ENCODE peak calls at places on chromosomes 12 and 14, in six cellular contexts. M is sigmoid colon, C is heart right ventricle, W is cardiac muscle cell, R is H1, Y is cardiac fibroblast. Z is an unnamed sample.

GRCh38 chr12:76628745-76629144 is 69.2 kb upstream of the OSBPL8 start:
- DNase-seq in Y (peak), W (no peak), C (no peak), R (no peak), M (no peak), Z (no peak)

GRCh38 chr12:16347391-16348298 is at the start of gene MGST1:
- DNase-seq in W (peak), C (peak), Y (peak), R (peak), M (peak), Z (peak)

GRCh38 chr14:95727084-95727700 is 13.3 kb upstream of the TCL1A start:
- DNase-seq in W (no peak), Y (no peak), C (no peak), R (peak), M (no peak), Z (no peak)

GRCh38 chr12:67572492-67572891 is 76.1 kb upstream of the DYRK2 start:
- DNase-seq in M (no peak), C (no peak), Y (no peak), W (no peak), R (no peak), Z (no peak)

GRCh38 chr12:29702972-29703371 is 80.8 kb downstream of the TMTC1 start:
- DNase-seq in R (no peak), Y (no peak), C (no peak), W (no peak), M (no peak), Z (no peak)

GRCh38 chr14:77965919-77966435 is 166.1 kb downstream of the ADCK1 start:
- DNase-seq in W (peak), R (peak), M (no peak), Y (peak), C (no peak), Z (peak)

GRCh38 chr12:14284189-14284722 is 81.2 kb upstream of the ATF7IP start:
- DNase-seq in R (no peak), M (peak), W (peak), C (peak), Y (no peak), Z (peak)

GRCh38 chr12:56486694-56487093 is 1.3 kb downstream of the GLS2 start:
- DNase-seq in Y (no peak), R (no peak), W (no peak), M (no peak), C (no peak), Z (no peak)

GRCh38 chr14:36879558-36879957 is 217.9 kb downstream of the PAX9 start:
- DNase-seq in M (no peak), R (no peak), Y (no peak), C (no peak), W (no peak), Z (no peak)

GRCh38 chr14:21049263-21049662 is 7.1 kb downstream of the RNASE7 start:
- DNase-seq in R (no peak), M (no peak), Y (peak), C (no peak), W (no peak), Z (peak)

GRCh38 chr14:35910191-35910590 is 84.1 kb downstream of the BRMS1L start:
- DNase-seq in W (no peak), M (no peak), R (no peak), Y (no peak), C (no peak), Z (no peak)

GRCh38 chr12:123533672-123534643 is at the start of gene RILPL1:
- DNase-seq in Y (peak), W (peak), R (peak), M (peak), C (peak), Z (peak)
- TF ChIP-seq CTCF in Y (peak), W (peak), R (peak), M (peak), C (no peak), Z (peak)

DNA sequence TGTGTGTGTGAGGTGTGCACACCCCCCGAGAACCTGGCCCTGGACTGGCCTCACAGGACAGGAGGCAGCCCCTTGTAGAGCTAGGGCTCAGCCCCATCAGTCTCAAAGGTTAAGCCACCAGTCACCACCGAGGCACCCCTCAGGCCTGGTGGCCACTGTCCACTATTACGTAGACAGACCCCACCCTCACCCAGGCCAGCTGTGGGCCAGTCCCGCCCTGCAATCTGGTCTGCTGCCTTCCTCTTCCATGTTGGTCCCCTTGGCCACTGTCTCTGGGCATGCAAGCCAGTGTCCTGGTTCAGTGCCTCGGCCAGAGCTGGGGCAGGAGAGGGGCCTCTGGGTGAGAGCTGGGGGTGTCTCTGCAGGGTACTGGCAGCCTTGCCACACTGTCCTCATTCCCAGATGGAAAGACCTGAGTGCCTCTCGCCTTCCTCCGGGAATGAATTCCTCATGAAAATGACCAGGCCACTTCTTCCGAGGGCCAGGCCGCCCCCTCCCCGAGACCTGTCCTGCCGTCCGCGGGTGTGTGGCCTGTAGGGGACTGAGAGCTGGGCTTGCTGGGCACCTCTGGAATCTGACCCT is 897 bp upstream of the TEX22 start:
- DNase-seq in W (no peak), R (no peak), M (no peak), Y (no peak), C (no peak), Z (no peak)
- H3K4me3 ChIP-seq in W (no peak), R (peak), M (peak), Y (peak), C (no peak), Z (peak)

DNA sequence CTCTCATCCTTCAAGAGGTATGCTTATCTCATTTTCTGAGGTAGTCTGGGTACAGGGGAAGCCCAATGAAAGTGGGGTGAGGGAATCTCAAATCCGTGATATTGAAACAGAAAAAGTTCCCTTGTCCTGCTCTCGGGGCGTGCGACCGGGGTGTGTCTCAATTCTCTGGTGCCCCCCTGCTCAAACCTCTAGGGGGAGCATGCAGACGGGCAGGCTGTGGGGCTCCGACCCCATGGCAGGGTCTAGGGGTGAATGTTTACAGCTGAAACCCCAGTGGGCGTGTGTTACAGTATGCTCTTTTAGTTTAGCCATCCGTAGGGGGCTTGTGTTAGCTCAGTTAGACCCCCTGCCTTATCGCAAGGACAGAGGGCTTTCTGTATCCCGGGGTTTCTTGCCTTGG is 68.7 kb downstream of the PTPRQ start:
- DNase-seq in C (no peak), R (peak), Y (no peak), W (no peak), M (no peak), Z (no peak)
- TF ChIP-seq CTCF in C (no peak), R (peak), Y (no peak), W (no peak), M (no peak), Z (no peak)

GRCh38 chr14:81504864-81505263 is 28.8 kb downstream of the SEL1L start:
- DNase-seq in R (no peak), W (no peak), M (no peak), Y (no peak), C (no peak), Z (no peak)

GRCh38 chr14:81511110-81511900 is 22.3 kb downstream of the SEL1L start:
- DNase-seq in W (no peak), Y (no peak), C (no peak), R (no peak), M (no peak), Z (no peak)

GRCh38 chr14:81506512-81506911 is 27.1 kb downstream of the SEL1L start:
- DNase-seq in R (no peak), C (no peak), M (no peak), W (no peak), Y (no peak), Z (no peak)

GRCh38 chr14:81509838-81510452 is 23.7 kb downstream of the SEL1L start:
- DNase-seq in W (no peak), M (no peak), R (no peak), C (no peak), Y (peak), Z (peak)

DNA sequence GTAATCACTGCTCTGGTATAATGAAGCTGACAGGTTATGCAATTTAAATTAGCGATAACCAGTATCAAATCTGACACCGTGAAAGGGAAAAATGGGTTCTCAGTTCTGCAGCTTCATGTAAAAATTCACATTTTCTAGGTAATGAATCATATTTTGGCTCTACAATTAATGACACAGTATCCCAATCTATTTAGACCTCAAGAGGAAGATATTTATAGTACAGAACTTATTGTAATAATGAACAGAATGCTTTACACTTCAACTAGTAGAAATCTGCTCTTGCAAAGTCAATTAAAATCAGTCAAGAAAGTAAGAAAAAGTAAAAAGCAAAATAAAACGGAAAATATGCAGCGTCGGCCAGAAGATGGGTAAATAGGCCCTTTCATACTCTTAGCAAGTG is 24.3 kb downstream of the SEL1L start:
- DNase-seq in C (no peak), W (no peak), R (no peak), M (no peak), Y (no peak), Z (no peak)
- H3K4me3 ChIP-seq in C (no peak), W (no peak), R (no peak), M (no peak), Y (no peak), Z (no peak)

DNA sequence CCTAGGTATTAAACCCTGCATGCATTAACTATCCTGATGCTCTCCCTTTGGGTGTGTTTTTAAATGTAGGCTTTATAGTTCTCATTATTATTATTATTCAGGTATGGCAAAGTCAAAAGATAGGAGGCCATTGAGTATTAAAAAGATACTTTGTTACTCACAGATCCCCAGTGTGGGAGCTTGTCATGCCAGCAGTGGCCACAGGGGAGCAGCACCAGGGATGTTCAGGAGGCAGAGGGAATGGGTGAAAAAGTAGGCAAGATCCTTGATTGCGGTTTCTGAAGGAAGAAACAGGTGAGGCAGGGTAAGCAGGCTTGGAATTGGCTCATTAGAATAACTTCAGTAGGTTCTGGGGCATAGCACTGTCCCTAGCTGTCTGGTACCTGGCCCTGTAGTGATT is 382.2 kb downstream of the MED13L start:
- DNase-seq in R (peak), Y (peak), C (no peak), M (no peak), W (no peak), Z (peak)
- TF ChIP-seq CTCF in R (peak), Y (peak), C (no peak), M (no peak), W (peak), Z (peak)

GRCh38 chr12:62190921-62191746 is 69.1 kb upstream of the USP15 start:
- DNase-seq in C (no peak), M (no peak), R (peak), Y (no peak), W (peak), Z (no peak)

GRCh38 chr12:62192486-62193250 is 67.5 kb upstream of the USP15 start:
- DNase-seq in W (peak), R (no peak), Y (peak), M (peak), C (peak), Z (peak)

GRCh38 chr12:62194031-62194430 is 66.2 kb upstream of the USP15 start:
- DNase-seq in M (no peak), Y (no peak), R (no peak), C (no peak), W (no peak), Z (no peak)

GRCh38 chr12:62191747-62192485 is 68.3 kb upstream of the USP15 start:
- DNase-seq in C (no peak), M (peak), R (peak), Y (peak), W (peak), Z (peak)

DNA sequence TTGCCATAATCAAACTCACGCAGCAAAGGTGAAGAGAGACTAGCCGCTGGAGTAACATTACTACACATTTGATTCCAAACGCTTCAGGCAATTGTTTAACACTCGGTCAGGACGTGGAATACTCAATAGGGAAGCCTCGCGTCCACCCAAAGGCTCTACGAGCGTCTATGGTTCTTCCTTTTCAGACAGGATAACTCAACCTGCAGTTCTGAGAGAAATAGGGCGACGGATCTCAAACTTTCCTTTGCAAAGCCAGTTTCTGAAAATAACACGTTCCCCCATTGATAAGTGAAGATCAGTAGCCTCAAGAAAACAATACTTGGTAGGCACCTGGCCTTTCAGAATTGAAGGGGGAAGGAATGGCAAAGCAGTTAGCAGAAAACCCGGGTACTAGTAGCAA is 70.1 kb upstream of the USP15 start:
- DNase-seq in C (no peak), M (no peak), R (no peak), W (peak), Y (no peak), Z (no peak)
- H3K4me3 ChIP-seq in C (no peak), M (no peak), R (peak), W (no peak), Y (no peak), Z (no peak)

DNA sequence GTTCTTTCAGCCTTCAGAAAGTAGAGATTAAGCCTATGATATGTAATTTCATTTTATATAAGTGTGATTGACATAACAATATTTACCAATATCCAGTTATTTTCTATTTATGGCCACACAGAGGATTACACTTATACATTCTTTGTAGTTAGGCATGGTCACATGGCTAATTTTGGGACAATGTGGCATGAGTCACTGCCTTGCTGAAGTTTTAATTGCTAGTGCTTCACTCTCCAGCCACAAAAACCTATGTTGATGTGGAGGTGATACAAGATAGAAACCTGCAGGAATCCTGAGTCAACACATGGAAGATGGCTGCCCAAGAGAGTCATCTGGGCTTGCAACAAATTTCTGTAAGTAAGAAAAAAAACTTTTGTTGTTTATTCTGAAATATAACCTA is 17.0 kb downstream of the CLEC14A start:
- DNase-seq in R (no peak), C (no peak), M (no peak), W (no peak), Y (no peak), Z (no peak)
- TF ChIP-seq CTCF in R (no peak), C (no peak), M (no peak), W (no peak), Y (no peak), Z (no peak)

DNA sequence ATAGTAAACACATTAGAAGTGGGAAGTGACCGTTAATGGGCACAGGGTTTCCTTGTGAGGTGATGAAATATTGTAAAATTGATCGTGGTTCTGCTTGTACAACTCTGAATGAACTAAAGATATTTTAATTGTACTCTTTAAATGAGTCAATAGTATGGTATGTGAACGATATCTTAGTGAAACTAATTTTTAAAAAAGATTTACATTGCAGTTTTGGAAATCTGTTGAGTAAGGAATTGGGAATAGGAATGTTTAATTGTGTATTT is 1.7 kb downstream of the ZNF410 start:
- DNase-seq in W (no peak), Y (peak), R (no peak), M (no peak), C (no peak), Z (peak)
- H3K4me3 ChIP-seq in W (peak), Y (no peak), R (peak), M (no peak), C (no peak), Z (peak)

GRCh38 chr14:103659631-103660030 is 30.6 kb downstream of the KLC1 start:
- DNase-seq in M (no peak), C (no peak), W (no peak), R (no peak), Y (no peak), Z (no peak)
- TF ChIP-seq CTCF in M (no peak), C (no peak), W (no peak), R (no peak), Y (no peak), Z (no peak)